ENCODE peak calls at places on chromosome 4, in eight cellular contexts. Q, K, G, F, N, U, W and T are unnamed samples.

GRCh38 chr4:165518658-165519057 is 139.8 kb downstream of the CPE start:
- DNase-seq in Q (no peak), K (no peak), G (no peak), F (no peak), N (no peak), U (no peak), W (no peak), T (no peak)

GRCh38 chr4:135239964-135240363 is 1038.4 kb upstream of the PABPC4L start:
- DNase-seq in Q (no peak), K (no peak), G (no peak), F (peak; percentile 40), N (no peak), U (no peak), W (no peak), T (no peak)

GRCh38 chr4:89752932-89753598 is 83.9 kb downstream of the SNCA start:
- DNase-seq in Q (no peak), K (no peak), G (no peak), F (peak; percentile 92), N (no peak), U (no peak), W (no peak), T (no peak)

GRCh38 chr4:52843958-52844357 is 18.2 kb upstream of the RASL11B start:
- DNase-seq in Q (no peak), K (no peak), G (no peak), F (no peak), N (no peak), U (no peak), W (no peak), T (no peak)

GRCh38 chr4:122083356-122083755 is 68.8 kb upstream of the BLTP1 start:
- DNase-seq in Q (no peak), K (no peak), G (no peak), F (no peak), N (no peak), U (no peak), W (no peak), T (no peak)

GRCh38 chr4:7964890-7965662 is 25.4 kb upstream of the AFAP1 start:
- DNase-seq in Q (no peak), K (peak; percentile 58), G (peak; percentile 60), F (peak; percentile 71), N (no peak), U (no peak), W (no peak), T (peak; percentile 76)

GRCh38 chr4:2958446-2958845 is 4.8 kb downstream of the NOP14 start:
- DNase-seq in Q (no peak), K (no peak), G (no peak), F (peak; percentile 47), N (no peak), U (no peak), W (no peak), T (no peak)

GRCh38 chr4:170047774-170048354 is 21.7 kb upstream of the MFAP3L start:
- DNase-seq in Q (peak; percentile 41), K (peak; percentile 64), G (no peak), F (peak; percentile 71), N (peak; percentile 33), U (no peak), W (peak; percentile 60), T (peak; percentile 44)

GRCh38 chr4:174697164-174697563 is 131.9 kb downstream of the GLRA3 start:
- DNase-seq in Q (no peak), K (no peak), G (no peak), F (no peak), N (no peak), U (no peak), W (no peak), T (no peak)

GRCh38 chr4:174828845-174829701 is at the start of gene GLRA3:
- DNase-seq in Q (peak; percentile 91), K (peak; percentile 81), G (no peak), F (no peak), N (no peak), U (peak; percentile 80), W (peak; percentile 36), T (peak; percentile 90)

GRCh38 chr4:153595894-153596601 is 88.0 kb upstream of the TLR2 start:
- DNase-seq in Q (no peak), K (no peak), G (no peak), F (no peak), N (no peak), U (no peak), W (no peak), T (no peak)

GRCh38 chr4:47510506-47511143 is 25.6 kb downstream of the ATP10D start:
- DNase-seq in Q (no peak), K (no peak), G (no peak), F (peak; percentile 43), N (no peak), U (no peak), W (no peak), T (no peak)

GRCh38 chr4:36394352-36394903 is 113.0 kb downstream of the DTHD1 start:
- DNase-seq in Q (no peak), K (peak; percentile 10), G (no peak), F (no peak), N (no peak), U (no peak), W (no peak), T (no peak)

GRCh38 chr4:3502941-3503936 is 29.0 kb downstream of the LRPAP1 start:
- DNase-seq in Q (no peak), K (no peak), G (no peak), F (no peak), N (no peak), U (no peak), W (no peak), T (no peak)

GRCh38 chr4:13988347-13989265 is 361.1 kb upstream of the BOD1L1 start:
- DNase-seq in Q (peak; percentile 49), K (peak; percentile 91), G (peak; percentile 28), F (peak; percentile 97), N (peak; percentile 82), U (no peak), W (no peak), T (no peak)

GRCh38 chr4:151527699-151528098 is 118.7 kb downstream of the FHIP1A start:
- DNase-seq in Q (no peak), K (no peak), G (no peak), F (no peak), N (no peak), U (no peak), W (no peak), T (no peak)

GRCh38 chr4:1033840-1034551 is 22.6 kb downstream of the FGFRL1 start:
- DNase-seq in Q (no peak), K (no peak), G (peak; percentile 53), F (peak; percentile 18), N (peak; percentile 56), U (no peak), W (peak; percentile 67), T (no peak)

GRCh38 chr4:179116011-179116410 is 1673.8 kb upstream of the AGA start:
- DNase-seq in Q (no peak), K (no peak), G (no peak), F (peak; percentile 22), N (no peak), U (no peak), W (no peak), T (no peak)

DNA sequence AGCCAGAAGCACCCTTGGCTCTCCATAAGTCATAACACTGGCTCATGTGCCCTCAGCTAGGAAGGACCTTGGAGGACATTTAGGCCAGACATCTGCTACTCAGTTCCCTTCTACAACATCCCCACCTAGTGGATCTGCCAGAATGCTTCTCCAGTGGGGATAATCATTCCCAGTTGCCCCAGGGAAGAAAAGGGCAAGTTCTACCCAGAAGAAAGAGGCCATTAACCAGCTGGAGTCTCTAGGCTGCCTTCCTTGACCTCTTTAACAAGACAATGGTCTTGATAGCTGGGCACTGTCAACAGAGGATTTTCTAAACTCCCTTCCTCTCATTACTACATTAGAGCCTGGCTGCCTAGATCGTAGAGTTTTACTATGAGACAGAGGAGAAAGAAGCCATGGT is 42.0 kb downstream of the LGI2 start:
- DNase-seq in Q (no peak), K (peak; percentile 30), G (no peak), F (peak; percentile 51), N (no peak), U (no peak), W (no peak), T (peak; percentile 42)
- TF ChIP-seq CTCF in Q (peak; percentile 23), K (peak; percentile 18), G (peak; percentile 59), F (peak; percentile 64), N (peak; percentile 23), U (peak; percentile 47), W (no peak), T (no peak)

DNA sequence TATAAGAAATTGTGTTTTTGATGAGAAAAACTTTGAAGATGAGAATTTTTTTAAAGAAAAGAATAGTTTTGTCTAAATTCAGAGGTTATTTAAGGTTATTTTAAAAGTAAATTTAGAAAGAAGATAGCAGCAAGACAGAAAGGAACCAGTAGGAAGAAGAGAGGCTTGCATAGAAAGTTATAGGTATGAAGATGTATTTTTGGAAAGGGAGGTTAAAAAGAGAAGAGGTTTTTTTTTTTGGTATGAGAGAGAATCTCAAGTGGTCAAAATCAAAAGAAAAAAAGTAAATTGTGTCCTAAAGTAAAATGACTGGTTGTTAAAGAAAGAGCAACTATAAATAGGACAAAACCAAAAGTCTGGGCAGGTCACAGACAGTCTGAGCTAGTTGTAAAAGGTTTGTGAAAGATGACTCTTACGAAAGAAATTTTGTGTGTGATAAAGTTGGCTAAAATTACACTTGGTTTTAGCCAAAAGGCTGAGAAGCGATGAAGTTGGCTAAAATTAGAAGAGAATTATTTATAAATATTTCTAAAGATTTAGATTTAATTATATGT is 16.4 kb upstream of the EIF4E start:
- DNase-seq in Q (no peak), K (no peak), G (no peak), F (no peak), N (no peak), U (no peak), W (no peak), T (no peak)
- TF ChIP-seq CTCF in Q (no peak), K (no peak), G (no peak), F (no peak), N (no peak), U (no peak), W (no peak), T (no peak)

DNA sequence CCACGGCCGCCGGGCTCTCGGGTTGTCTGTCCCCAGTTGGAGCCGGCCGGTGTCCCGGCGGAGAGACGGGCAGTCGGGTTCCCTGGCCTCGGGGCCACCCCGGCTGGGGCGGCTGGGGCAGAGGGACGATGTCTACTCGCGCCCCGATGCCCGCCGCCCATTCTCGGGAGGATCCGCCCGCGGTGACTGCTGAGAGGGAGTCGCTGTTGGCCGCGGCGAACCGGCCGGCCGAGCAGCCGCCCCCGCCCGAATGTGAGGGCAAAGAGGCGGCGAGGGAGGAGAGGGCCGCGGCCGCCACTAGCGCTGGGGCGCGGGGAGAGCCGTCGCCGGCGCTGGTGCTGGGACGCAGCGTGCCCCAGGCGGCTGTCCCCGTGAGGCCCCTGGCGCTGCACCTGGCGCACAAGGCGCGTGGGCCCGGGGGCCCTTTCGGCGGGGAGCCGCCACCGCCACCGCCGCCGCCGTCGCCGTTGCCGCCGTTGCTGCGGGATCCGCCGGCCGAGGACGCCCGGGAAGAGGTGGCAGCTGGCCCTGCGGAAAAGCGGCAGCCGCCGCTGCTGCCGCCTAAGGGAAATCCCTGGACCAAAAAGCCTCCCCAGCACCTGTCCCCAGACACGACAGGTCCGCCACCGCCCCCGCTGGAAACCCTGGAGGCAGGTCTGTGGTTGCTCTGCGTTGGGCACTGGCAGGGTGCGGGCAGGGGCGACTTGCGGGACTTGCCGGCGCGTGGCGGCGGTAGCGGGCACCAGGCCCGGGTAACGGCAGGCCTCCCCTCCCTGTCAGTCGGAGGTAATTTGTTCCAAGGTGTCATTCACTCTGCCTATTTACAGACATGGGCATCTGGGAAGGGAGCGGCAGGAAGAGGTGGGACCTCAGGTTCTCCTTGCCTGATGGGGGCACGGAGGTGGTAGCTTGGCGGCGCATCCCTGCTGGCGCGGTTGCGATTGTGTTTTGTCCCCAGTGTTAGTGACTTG is 739 bp downstream of the LARP1B start:
- DNase-seq in Q (peak; percentile 53), K (peak; percentile 71), G (peak; percentile 53), F (peak; percentile 15), N (peak; percentile 30), U (peak; percentile 86), W (peak; percentile 62), T (peak; percentile 69)
- TF ChIP-seq CTCF in Q (no peak), K (no peak), G (no peak), F (no peak), N (no peak), U (peak; percentile 22), W (no peak), T (no peak)

GRCh38 chr4:182093947-182094346 is 149.3 kb upstream of the TENM3 start:
- DNase-seq in Q (no peak), K (no peak), G (no peak), F (no peak), N (no peak), U (no peak), W (no peak), T (no peak)
- TF ChIP-seq CTCF in Q (no peak), K (no peak), G (no peak), F (no peak), N (no peak), U (no peak), W (no peak), T (no peak)